ENCODE peak calls at places on chromosomes 11 and 22, in four cellular contexts. C is Calu3, F is C1 segment of cervical spinal cord, T is prostate gland. B is an unnamed sample.

GRCh38 chr11:61895046-61895717 is 3.8 kb upstream of the FADS3 start:
- DNase-seq in C (no peak), F (no peak), T (no peak), B (no peak)

GRCh38 chr11:70024036-70024772 is 53.9 kb upstream of the ANO1 start:
- DNase-seq in C (no peak), F (no peak), T (no peak), B (no peak)

GRCh38 chr11:101176381-101176780 is 46.8 kb upstream of the PGR start:
- DNase-seq in C (no peak), F (no peak), T (no peak), B (no peak)

GRCh38 chr11:67322049-67322448 is 18.7 kb downstream of the SSH3 start:
- DNase-seq in C (no peak), F (no peak), T (no peak), B (no peak)

GRCh38 chr11:91209751-91210150 is 986.9 kb upstream of the CHORDC1 start:
- DNase-seq in C (no peak), F (no peak), T (no peak), B (no peak)

GRCh38 chr11:109783842-109784241 is 309.4 kb upstream of the ZC3H12C start:
- DNase-seq in C (no peak), F (no peak), T (no peak), B (no peak)

GRCh38 chr22:37079668-37080171 is 28.2 kb downstream of the KCTD17 start:
- DNase-seq in C (no peak), F (no peak), T (no peak), B (peak; percentile 83)

GRCh38 chr11:8870461-8871282 is 40.3 kb upstream of the AKIP1 start:
- DNase-seq in C (peak; percentile 65), F (no peak), T (peak; percentile 68), B (no peak)

GRCh38 chr11:19598456-19598855 is 114.2 kb upstream of the NAV2 start:
- DNase-seq in C (no peak), F (no peak), T (no peak), B (no peak)

GRCh38 chr22:49650336-49651241 is 177.1 kb downstream of the BRD1 start:
- DNase-seq in C (no peak), F (no peak), T (no peak), B (no peak)

GRCh38 chr22:50568626-50569025 is 5.9 kb upstream of the SYCE3 start:
- DNase-seq in C (no peak), F (no peak), T (no peak), B (no peak)

GRCh38 chr11:1839924-1840779 is 1.4 kb downstream of the TNNI2 start:
- DNase-seq in C (no peak), F (no peak), T (no peak), B (no peak)

GRCh38 chr22:23122992-23123803 is 18.6 kb downstream of the RSPH14 start:
- DNase-seq in C (no peak), F (no peak), T (no peak), B (no peak)

GRCh38 chr11:13029872-13030271 is 20.8 kb downstream of the RASSF10 start:
- DNase-seq in C (no peak), F (no peak), T (no peak), B (no peak)

GRCh38 chr11:114886644-114887259 is 208.4 kb downstream of the NXPE2 start:
- DNase-seq in C (no peak), F (no peak), T (no peak), B (no peak)

GRCh38 chr11:7892751-7893356 is 38.2 kb downstream of the OR10A6 start:
- DNase-seq in C (no peak), F (no peak), T (no peak), B (no peak)

GRCh38 chr11:126112547-126112946 is 49.9 kb upstream of the CDON start:
- DNase-seq in C (no peak), F (no peak), T (no peak), B (no peak)

GRCh38 chr22:48755332-48755949 is 1072.2 kb downstream of the BRD1 start:
- DNase-seq in C (no peak), F (no peak), T (no peak), B (no peak)

GRCh38 chr22:31343235-31344191 is 2.6 kb downstream of the PATZ1 start:
- DNase-seq in C (peak; percentile 96), F (no peak), T (peak; percentile 89), B (no peak)

GRCh38 chr11:121889931-121890330 is 226.1 kb downstream of the BLID start:
- DNase-seq in C (no peak), F (no peak), T (no peak), B (no peak)

GRCh38 chr11:45704133-45704532 is 38.7 kb upstream of the CHST1 start:
- DNase-seq in C (no peak), F (no peak), T (no peak), B (no peak)

GRCh38 chr11:130160460-130161090 is 993 bp downstream of the ST14 start:
- DNase-seq in C (no peak), F (no peak), T (no peak), B (no peak)

GRCh38 chr22:26800858-26801257 is 143.5 kb downstream of the MIAT start:
- DNase-seq in C (peak; percentile 3), F (no peak), T (no peak), B (no peak)

B was measured in natural killer cell.